ENCODE peak calls at places on chromosome X, in seven cellular contexts. N is cardiac fibroblast, Q is osteocyte, E is GM13976, O is GM23338, W is mammary epithelial cell, F is endothelial cell. H is an unnamed sample.

GRCh38 chrX:129777218-129777768 is 2.5 kb upstream of the SASH3 start:
- DNase-seq in O (no peak), Q (no peak), F (no peak), N (no peak), E (peak), W (no peak), H (no peak)

GRCh38 chrX:132480581-132481203 is 8.1 kb downstream of the MBNL3 start:
- DNase-seq in E (peak), O (no peak), Q (no peak), F (no peak), W (peak), N (peak), H (no peak)

GRCh38 chrX:132463411-132463810 is 25.4 kb downstream of the MBNL3 start:
- DNase-seq in E (no peak), W (no peak), N (no peak), F (no peak), O (peak), Q (no peak), H (no peak)

GRCh38 chrX:100207331-100208024 is 202.6 kb downstream of the PCDH19 start:
- DNase-seq in W (no peak), N (no peak), E (no peak), F (no peak), O (no peak), Q (no peak), H (no peak)

GRCh38 chrX:74434336-74434735 is 13.0 kb downstream of the SLC16A2 start:
- DNase-seq in E (no peak), W (no peak), Q (no peak), F (no peak), O (no peak), N (no peak), H (no peak)

GRCh38 chrX:69046996-69047490 is 118.2 kb downstream of the PJA1 start:
- DNase-seq in W (no peak), O (no peak), E (no peak), F (no peak), Q (peak), N (no peak), H (peak)

GRCh38 chrX:70478521-70478920 is 33.9 kb downstream of the DLG3 start:
- DNase-seq in F (no peak), E (no peak), O (no peak), N (no peak), W (no peak), Q (no peak), H (no peak)

GRCh38 chrX:121160987-121161386 is 113.6 kb downstream of the GLUD2 start:
- DNase-seq in F (no peak), O (no peak), Q (no peak), E (peak), W (no peak), N (peak), H (no peak)

GRCh38 chrX:136041254-136041812 is 56.1 kb downstream of the SLC9A6 start:
- DNase-seq in O (no peak), N (no peak), W (no peak), E (no peak), F (no peak), Q (no peak), H (no peak)

GRCh38 chrX:134758652-134759051 is 100.4 kb upstream of the PLAC1 start:
- DNase-seq in Q (no peak), N (no peak), E (no peak), W (no peak), O (no peak), F (no peak), H (no peak)

GRCh38 chrX:134764202-134764785 is 106.0 kb upstream of the PLAC1 start:
- DNase-seq in Q (no peak), F (no peak), N (no peak), O (peak), E (peak), W (peak), H (no peak)

GRCh38 chrX:134760671-134761070 is 102.4 kb upstream of the PLAC1 start:
- DNase-seq in Q (no peak), N (peak), W (peak), E (no peak), F (no peak), O (no peak), H (no peak)

GRCh38 chrX:134761788-134762187 is 103.5 kb upstream of the PLAC1 start:
- DNase-seq in E (peak), N (no peak), W (no peak), Q (no peak), F (no peak), O (peak), H (no peak)
- TF ChIP-seq CTCF in E (peak), N (peak), W (peak), Q (peak), F (peak), O (peak), H (no peak)

GRCh38 chrX:139126493-139126892 is 404.0 kb upstream of the F9 start:
- DNase-seq in W (peak), F (peak), E (peak), N (no peak), O (peak), Q (no peak), H (no peak)
- TF ChIP-seq CTCF in W (peak), F (peak), E (peak), N (no peak), O (peak), Q (no peak), H (no peak)

GRCh38 chrX:108001218-108001814 is 19.1 kb upstream of the TEX13B start:
- DNase-seq in N (peak), E (no peak), Q (no peak), O (peak), W (peak), F (no peak), H (no peak)
- TF ChIP-seq CTCF in N (peak), E (peak), Q (peak), O (peak), W (peak), F (no peak), H (no peak)

DNA sequence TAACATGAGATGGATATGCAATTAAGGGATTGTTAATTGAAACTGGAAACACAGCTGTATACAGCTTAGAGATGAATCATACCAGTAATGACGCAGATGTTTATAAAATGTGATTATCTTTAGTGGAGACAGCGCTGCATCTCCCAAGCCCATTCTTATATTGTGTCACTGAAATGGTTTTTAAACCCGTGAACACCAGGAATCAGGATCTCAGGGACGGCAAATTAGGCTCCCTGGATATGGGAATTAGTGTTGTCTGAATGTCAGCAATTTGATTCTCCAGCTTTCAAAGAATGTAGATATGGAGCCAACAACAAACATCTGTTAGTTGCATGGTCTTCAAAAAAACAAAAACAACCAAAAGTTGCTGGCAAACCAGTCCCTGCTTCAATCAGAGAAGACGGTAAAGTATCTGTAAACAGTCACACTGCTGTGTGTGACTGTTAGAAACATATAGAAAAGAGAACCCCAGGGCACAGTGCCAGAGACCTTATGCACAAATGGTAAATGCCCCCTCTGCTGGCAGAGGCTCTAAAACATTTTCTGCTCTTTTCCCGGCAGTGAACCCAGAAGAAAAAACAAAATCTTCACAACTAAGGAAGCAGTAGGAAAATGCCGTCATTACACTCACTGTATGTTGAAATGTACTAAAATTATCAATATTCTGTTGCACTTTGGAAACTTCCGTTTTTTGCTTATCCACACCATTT is 351.9 kb upstream of the FTHL17 start:
- DNase-seq in W (peak), N (peak), F (peak), Q (no peak), O (peak), E (no peak), H (no peak)
- TF ChIP-seq CTCF in W (peak), N (peak), F (no peak), Q (peak), O (peak), E (no peak), H (no peak)

DNA sequence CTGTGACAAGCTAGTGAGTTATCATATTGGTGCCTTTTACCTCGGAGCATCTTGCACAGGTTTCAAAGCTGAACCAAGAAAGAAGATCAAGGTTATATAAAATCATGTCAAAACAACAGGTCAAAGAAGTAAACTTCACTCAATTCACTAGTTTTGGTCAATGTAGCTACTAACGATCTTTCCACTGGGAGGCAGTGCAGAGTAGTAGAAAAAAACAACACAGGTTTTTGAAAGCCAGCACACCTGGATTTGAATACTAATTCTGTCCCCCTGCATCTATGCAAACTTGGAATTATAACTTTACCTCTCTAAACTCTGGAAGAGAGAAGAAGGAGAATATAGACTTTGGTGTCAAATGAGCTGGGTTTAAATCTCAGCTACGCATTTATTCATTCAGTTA is 266.1 kb downstream of the GRIA3 start:
- DNase-seq in E (no peak), F (peak), W (no peak), Q (no peak), N (peak), O (peak), H (no peak)
- TF ChIP-seq CTCF in E (peak), F (peak), W (peak), Q (peak), N (peak), O (peak), H (no peak)

GRCh38 chrX:107272431-107272921 is 66.1 kb downstream of the DNAAF6 start:
- DNase-seq in E (no peak), F (peak), Q (no peak), W (no peak), O (peak), N (peak), H (no peak)
- TF ChIP-seq CTCF in E (no peak), F (no peak), Q (no peak), W (peak), O (peak), N (no peak), H (no peak)

DNA sequence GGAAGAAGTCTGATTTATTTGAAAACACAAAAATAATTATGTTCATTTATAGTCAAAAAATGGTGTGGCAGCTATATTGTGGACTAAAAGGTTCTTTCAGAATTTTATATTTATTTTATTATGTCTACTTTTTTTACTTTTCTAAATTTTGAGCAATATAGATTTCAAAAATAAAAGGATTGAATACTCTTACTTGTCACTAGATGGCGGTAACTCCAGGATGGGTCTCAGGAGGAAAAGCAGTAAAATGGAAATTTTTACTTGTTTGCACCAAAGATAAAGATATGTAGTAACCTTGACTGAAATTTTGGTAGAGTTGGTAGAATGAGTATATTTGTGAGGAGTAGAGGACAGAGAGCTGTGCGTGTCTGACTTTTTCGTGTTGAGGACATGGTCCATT is 14.5 kb upstream of the DACH2 start:
- DNase-seq in F (no peak), N (peak), Q (no peak), E (no peak), O (peak), W (no peak), H (no peak)
- TF ChIP-seq CTCF in F (peak), N (peak), Q (peak), E (peak), O (peak), W (peak), H (no peak)

GRCh38 chrX:15971696-15972095 is 117.1 kb upstream of the AP1S2 start:
- DNase-seq in N (no peak), F (no peak), W (no peak), Q (no peak), E (no peak), O (no peak), H (no peak)

GRCh38 chrX:15977644-15978043 is 123.0 kb upstream of the AP1S2 start:
- DNase-seq in W (no peak), E (no peak), F (no peak), O (no peak), Q (no peak), N (no peak), H (no peak)

GRCh38 chrX:15973941-15974340 is 119.3 kb upstream of the AP1S2 start:
- DNase-seq in Q (no peak), O (no peak), W (no peak), N (peak), F (no peak), E (no peak), H (no peak)

DNA sequence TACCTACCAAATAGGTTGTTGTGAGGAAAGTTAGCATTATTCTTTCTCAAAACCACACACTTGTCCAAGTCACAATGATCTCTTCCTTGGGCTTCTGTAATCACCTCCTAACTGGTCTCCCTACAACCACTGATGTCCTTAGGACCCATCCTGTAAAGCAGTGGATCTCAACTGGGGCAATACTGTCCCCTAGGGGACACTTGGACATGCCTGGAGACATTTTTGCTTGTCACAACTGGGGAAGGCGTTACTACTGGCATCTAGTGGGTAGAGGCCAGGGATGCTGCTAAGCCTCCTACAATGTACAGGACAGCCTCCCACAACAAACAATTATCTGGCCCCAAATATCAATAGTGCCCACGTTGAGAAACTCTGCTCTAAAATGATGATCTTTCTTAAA is 118.7 kb upstream of the AP1S2 start:
- DNase-seq in W (peak), E (peak), Q (no peak), N (peak), F (peak), O (peak), H (no peak)
- TF ChIP-seq CTCF in W (peak), E (peak), Q (peak), N (peak), F (no peak), O (peak), H (no peak)

GRCh38 chrX:151902813-151903591 is 9.7 kb upstream of the MAGEA4 start:
- DNase-seq in Q (no peak), W (peak), O (no peak), N (peak), F (peak), E (no peak), H (no peak)
- TF ChIP-seq CTCF in Q (no peak), W (no peak), O (no peak), N (no peak), F (no peak), E (no peak), H (no peak)

DNA sequence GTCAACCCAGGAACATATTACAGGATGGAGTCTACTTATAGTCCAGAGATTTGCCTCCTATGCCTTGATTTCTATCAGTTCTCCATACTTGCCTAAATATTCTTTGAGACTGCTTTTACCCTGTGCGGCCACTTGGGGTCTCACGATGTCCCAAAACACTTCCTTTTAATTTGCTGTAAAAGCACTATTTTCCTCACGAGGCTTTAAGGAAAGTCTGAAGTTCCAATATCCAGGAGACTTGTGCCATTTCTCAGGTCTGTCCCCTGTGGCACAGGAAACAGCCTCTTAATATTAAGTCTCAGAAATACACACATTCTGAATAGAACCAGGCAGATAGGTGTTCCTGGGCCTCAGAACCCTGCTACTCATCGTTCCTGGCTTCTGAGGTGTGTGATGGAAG is 142.9 kb downstream of the TMEM164 start:
- DNase-seq in F (peak), O (peak), E (peak), W (peak), Q (no peak), N (peak), H (no peak)
- TF ChIP-seq CTCF in F (peak), O (peak), E (peak), W (peak), Q (peak), N (peak), H (no peak)

H was measured in omental fat pad.